ENCODE peak calls at places on chromosome 21, in four cellular contexts. N, D, O and R are unnamed samples.

GRCh38 chr21:42959754-42960153 is 14.6 kb upstream of the PKNOX1 start:
- DNase-seq in D (no peak), O (no peak), N (no peak), R (no peak)

GRCh38 chr21:25188639-25189038 is 418.6 kb downstream of the MRPL39 start:
- DNase-seq in D (no peak), N (no peak), O (no peak), R (no peak)

GRCh38 chr21:41763398-41763931 is 3.4 kb downstream of the RIPK4 start:
- DNase-seq in N (no peak), D (no peak), O (no peak), R (no peak)

GRCh38 chr21:26041441-26042180 is 129.0 kb downstream of the APP start:
- DNase-seq in O (no peak), N (peak), D (peak), R (peak)

GRCh38 chr21:42466700-42467612 is 29.1 kb downstream of the RSPH1 start:
- DNase-seq in N (peak), D (no peak), O (no peak), R (peak)

GRCh38 chr21:41816583-41817165 is 49.8 kb upstream of the RIPK4 start:
- DNase-seq in N (peak), D (peak), O (peak), R (peak)

GRCh38 chr21:17359781-17360180 is 153.1 kb upstream of the CXADR start:
- DNase-seq in O (no peak), D (no peak), N (no peak), R (no peak)

GRCh38 chr21:17819878-17820232 is 699 bp upstream of the C21orf91 start:
- DNase-seq in D (no peak), O (no peak), N (no peak), R (no peak)

GRCh38 chr21:39472786-39473185 is 21.0 kb downstream of the SH3BGR start:
- DNase-seq in D (no peak), N (no peak), O (no peak), R (no peak)

GRCh38 chr21:30072496-30072895 is 94.1 kb downstream of the CLDN17 start:
- DNase-seq in D (peak), O (no peak), N (peak), R (peak)

GRCh38 chr21:29130234-29130993 is at the start of gene MAP3K7CL:
- DNase-seq in O (peak), D (peak), N (peak), R (peak)

GRCh38 chr21:29018540-29018939 is 609 bp downstream of the RWDD2B start:
- DNase-seq in D (peak), N (peak), O (no peak), R (peak)

GRCh38 chr21:17427157-17427556 is 85.7 kb upstream of the CXADR start:
- DNase-seq in O (no peak), D (no peak), N (no peak), R (no peak)

GRCh38 chr21:42421018-42421793 is 17.5 kb downstream of the UBASH3A start:
- DNase-seq in D (no peak), O (no peak), N (no peak), R (no peak)

GRCh38 chr21:29939859-29940245 is at the start of gene GRIK1:
- DNase-seq in O (no peak), N (no peak), D (peak), R (peak)

GRCh38 chr21:38486221-38486620 is 12.1 kb downstream of the ERG start:
- DNase-seq in O (peak), N (peak), D (no peak), R (peak)

GRCh38 chr21:17250651-17251294 is 262.1 kb upstream of the CXADR start:
- DNase-seq in O (no peak), N (peak), D (peak), R (peak)

GRCh38 chr21:43294194-43294902 is 125.5 kb downstream of the CRYAA start:
- DNase-seq in D (no peak), N (no peak), O (no peak), R (no peak)

DNA sequence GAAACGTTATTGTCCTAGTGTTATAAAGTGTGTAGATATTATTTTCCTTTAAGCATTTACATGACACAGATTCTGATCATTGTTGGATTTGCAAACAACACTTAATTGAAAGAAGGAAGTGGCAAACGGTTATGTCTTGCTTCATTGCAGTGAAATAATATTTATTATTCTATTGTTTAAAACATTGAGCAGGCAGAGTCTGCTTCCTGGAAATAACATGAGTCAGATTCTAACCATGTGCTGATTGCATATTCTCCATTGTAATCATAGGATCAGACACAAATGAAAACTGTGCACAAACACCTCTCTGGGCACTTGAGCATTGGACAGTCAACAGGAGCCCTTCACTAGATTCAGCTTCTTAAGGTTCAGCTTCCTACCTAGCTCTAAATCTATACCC is 46.8 kb upstream of the USP25 start:
- DNase-seq in N (peak), O (no peak), D (peak), R (peak)
- H3K4me3 ChIP-seq in N (no peak), O (no peak), D (no peak), R (no peak)

DNA sequence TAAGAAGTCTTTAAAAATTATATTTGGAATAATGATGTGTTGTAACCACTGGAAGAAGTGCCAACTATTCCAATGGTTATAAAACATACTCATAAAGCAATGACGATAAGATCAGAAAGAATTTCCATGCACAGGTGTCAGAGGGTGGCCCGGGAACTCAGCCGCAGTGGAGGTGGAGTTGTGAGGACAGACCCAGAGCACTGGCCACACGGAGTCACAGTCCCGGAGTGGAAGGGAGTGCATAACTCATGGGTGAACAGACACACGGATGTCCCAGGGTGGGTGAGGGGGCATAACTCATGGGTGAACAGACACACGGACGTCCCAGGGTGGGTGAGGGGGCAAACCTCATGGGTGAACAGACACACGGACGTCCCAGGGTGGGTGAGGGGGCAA is 2.5 kb downstream of the KRTAP10-4 start:
- DNase-seq in O (no peak), D (no peak), N (no peak), R (no peak)
- TF ChIP-seq CTCF in O (no peak), D (no peak), N (no peak), R (no peak)

GRCh38 chr21:33232640-33233039 is 2.9 kb downstream of the IFNAR2 start:
- DNase-seq in O (no peak), D (no peak), N (peak), R (no peak)

GRCh38 chr21:33229099-33229775 is 501 bp upstream of the IFNAR2 start:
- DNase-seq in D (no peak), O (no peak), N (no peak), R (no peak)

GRCh38 chr21:33229776-33230517 is at the start of gene IFNAR2:
- DNase-seq in D (peak), N (peak), O (peak), R (peak)

GRCh38 chr21:33230518-33231324 is 983 bp downstream of the IFNAR2 start:
- DNase-seq in O (peak), D (peak), N (peak), R (peak)

DNA sequence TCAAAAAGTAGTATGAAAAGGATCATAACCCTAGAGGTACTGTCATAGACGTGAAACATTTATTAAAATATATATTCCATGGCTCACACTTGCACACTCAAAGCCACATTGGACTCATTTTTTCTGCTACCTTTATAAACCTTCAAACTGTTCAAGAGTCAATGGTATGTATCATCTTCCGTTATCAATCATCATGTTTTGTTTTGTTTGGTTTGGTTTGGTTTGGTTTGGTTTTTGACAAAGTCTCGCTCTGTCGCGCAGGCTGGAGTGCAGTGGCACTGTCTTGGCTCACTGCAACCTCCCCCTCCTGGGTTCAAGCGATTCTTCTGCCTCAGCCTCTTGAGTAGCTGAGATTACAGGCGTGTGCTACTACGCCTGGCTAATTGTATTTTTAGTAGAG is 1.8 kb downstream of the IFNAR2 start:
- DNase-seq in D (no peak), N (no peak), O (no peak), R (no peak)
- H3K4me3 ChIP-seq in D (no peak), N (peak), O (peak), R (no peak)

GRCh38 chr21:36627242-36627641 is 71.7 kb upstream of the SIM2 start:
- DNase-seq in O (no peak), D (peak), N (peak), R (peak)

GRCh38 chr21:36629061-36629460 is 69.9 kb upstream of the SIM2 start:
- DNase-seq in O (no peak), D (peak), N (no peak), R (no peak)

GRCh38 chr21:36626791-36627190 is 72.1 kb upstream of the SIM2 start:
- DNase-seq in O (no peak), D (no peak), N (no peak), R (no peak)

GRCh38 chr21:36628096-36628495 is 70.8 kb upstream of the SIM2 start:
- DNase-seq in O (no peak), D (no peak), N (no peak), R (no peak)

GRCh38 chr21:36630485-36631206 is 68.3 kb upstream of the SIM2 start:
- DNase-seq in D (peak), N (peak), O (peak), R (peak)
- TF ChIP-seq CTCF in D (peak), N (peak), O (peak), R (peak)

DNA sequence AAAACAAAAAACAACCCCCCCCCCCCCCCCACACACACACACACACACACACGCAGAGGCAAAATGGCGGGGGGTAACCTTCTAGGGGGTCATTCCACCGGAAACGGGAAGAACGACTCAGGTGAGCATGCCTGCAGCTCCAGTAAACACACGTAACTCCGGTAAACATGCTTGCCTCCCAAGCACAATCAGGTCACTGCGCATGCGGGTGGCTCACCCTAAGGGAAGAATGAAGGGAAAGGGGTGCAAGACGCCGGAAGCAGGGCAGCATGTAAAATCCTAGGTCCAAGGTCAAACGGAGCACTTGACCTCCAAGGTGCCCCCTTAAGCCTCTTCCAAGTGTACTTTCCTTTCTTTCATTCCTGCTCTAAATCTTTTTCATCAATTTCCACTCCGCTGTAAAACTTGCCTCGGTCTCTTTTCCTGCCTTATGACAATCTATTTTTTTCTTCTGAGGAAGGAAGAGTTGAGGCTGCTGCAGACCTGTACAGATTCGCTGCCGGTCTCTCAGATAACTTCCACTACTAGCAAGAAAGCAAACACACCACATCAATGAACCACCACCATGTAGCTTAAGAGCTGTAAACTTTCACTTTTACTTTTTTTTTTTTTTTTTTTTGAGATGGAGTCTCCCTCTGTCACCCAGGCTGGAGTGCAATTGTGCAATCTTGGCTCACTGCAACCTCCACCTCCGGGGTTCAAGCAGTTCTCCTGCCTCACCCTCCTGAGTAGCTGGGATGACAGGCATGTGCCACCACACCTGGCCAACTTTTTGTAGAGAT is 21.0 kb upstream of the CBR3 start:
- DNase-seq in N (no peak), D (no peak), O (peak), R (no peak)
- H3K4me3 ChIP-seq in N (no peak), D (no peak), O (peak), R (no peak)

GRCh38 chr21:35441868-35442582 is 392.9 kb upstream of the RUNX1 start:
- DNase-seq in N (no peak), D (no peak), O (no peak), R (no peak)
- TF ChIP-seq CTCF in N (peak), D (peak), O (no peak), R (peak)

GRCh38 chr21:46091631-46092025 is 6.3 kb upstream of the COL6A2 start:
- DNase-seq in N (no peak), D (no peak), O (no peak), R (no peak)
- H3K4me3 ChIP-seq in N (no peak), D (peak), O (no peak), R (no peak)

GRCh38 chr21:32135401-32136363 is 143.2 kb downstream of the MIS18A start:
- DNase-seq in O (no peak), D (peak), N (no peak), R (no peak)
- TF ChIP-seq CTCF in O (no peak), D (no peak), N (no peak), R (no peak)